ENCODE peak calls at places on chromosomes 16 and 17, in seven cellular contexts. V, T, R, S, E, X and O are unnamed samples.

GRCh38 chr17:18122991-18123753 is 14.6 kb downstream of the MYO15A start:
- ATAC-seq in V (no peak), T (no peak), R (no peak), S (no peak), E (peak; percentile 95), X (no peak), O (no peak)

GRCh38 chr17:59503489-59503888 is 61.9 kb upstream of the DHX40 start:
- ATAC-seq in V (no peak), T (no peak), R (no peak), S (no peak), E (no peak), X (no peak), O (no peak)

GRCh38 chr16:63806794-63807506 is 1314.9 kb downstream of the CDH11 start:
- ATAC-seq in V (no peak), T (no peak), R (no peak), S (no peak), E (no peak), X (no peak), O (no peak)

GRCh38 chr17:49316889-49317288 is 45.2 kb downstream of the ZNF652 start:
- ATAC-seq in V (no peak), T (peak; percentile 40), R (no peak), S (no peak), E (no peak), X (no peak), O (no peak)

GRCh38 chr17:39404542-39405378 is 3.3 kb upstream of the FBXL20 start:
- ATAC-seq in V (no peak), T (no peak), R (no peak), S (no peak), E (no peak), X (no peak), O (no peak)

GRCh38 chr17:41049110-41049509 is 2.0 kb upstream of the KRTAP2-1 start:
- ATAC-seq in V (no peak), T (peak; percentile 38), R (no peak), S (no peak), E (no peak), X (no peak), O (no peak)

GRCh38 chr16:74558873-74559272 is 48.0 kb downstream of the GLG1 start:
- ATAC-seq in V (no peak), T (no peak), R (no peak), S (no peak), E (no peak), X (no peak), O (no peak)

GRCh38 chr16:67873435-67874146 is 739 bp downstream of the EDC4 start:
- ATAC-seq in V (peak; percentile 3), T (peak; percentile 14), R (peak; percentile 27), S (peak; percentile 19), E (peak; percentile 25), X (no peak), O (no peak)

GRCh38 chr16:68238029-68238345 is 2.1 kb upstream of the ESRP2 start:
- ATAC-seq in V (no peak), T (no peak), R (no peak), S (no peak), E (no peak), X (peak; percentile 16), O (no peak)

GRCh38 chr17:19940722-19941464 is 36.7 kb downstream of the AKAP10 start:
- ATAC-seq in V (peak; percentile 53), T (no peak), R (peak; percentile 83), S (no peak), E (no peak), X (no peak), O (no peak)

GRCh38 chr16:14490281-14490680 is 139.8 kb downstream of the PARN start:
- ATAC-seq in V (peak; percentile 21), T (no peak), R (no peak), S (no peak), E (no peak), X (no peak), O (no peak)

GRCh38 chr16:87312008-87312407 is 5.2 kb downstream of the C16orf95 start:
- ATAC-seq in V (no peak), T (no peak), R (no peak), S (no peak), E (no peak), X (no peak), O (no peak)

GRCh38 chr17:68011199-68011665 is 15.0 kb upstream of the C17orf58 start:
- ATAC-seq in V (peak; percentile 85), T (peak; percentile 92), R (peak; percentile 95), S (peak; percentile 96), E (peak; percentile 82), X (peak; percentile 57), O (no peak)

GRCh38 chr17:73628642-73629552 is 15.3 kb downstream of the SDK2 start:
- ATAC-seq in V (no peak), T (no peak), R (no peak), S (no peak), E (no peak), X (no peak), O (no peak)

GRCh38 chr16:83954577-83955016 is 1.6 kb downstream of the OSGIN1 start:
- ATAC-seq in V (peak; percentile 43), T (no peak), R (peak; percentile 55), S (peak; percentile 15), E (peak; percentile 7), X (no peak), O (no peak)

GRCh38 chr16:50635505-50636392 is 45.4 kb downstream of the SNX20 start:
- ATAC-seq in V (no peak), T (no peak), R (no peak), S (peak; percentile 92), E (no peak), X (peak; percentile 36), O (no peak)

GRCh38 chr16:23584186-23585076 is 11.7 kb downstream of the NDUFAB1 start:
- ATAC-seq in V (no peak), T (peak; percentile 52), R (no peak), S (no peak), E (peak; percentile 50), X (no peak), O (no peak)

GRCh38 chr16:55643161-55643970 is 12.4 kb upstream of the SLC6A2 start:
- ATAC-seq in V (peak; percentile 42), T (no peak), R (peak; percentile 82), S (peak; percentile 94), E (no peak), X (no peak), O (no peak)
- TF ChIP-seq CTCF in V (no peak), T (peak; percentile 29), R (no peak), S (peak; percentile 51), E (no peak), X (no peak), O (no peak)

DNA sequence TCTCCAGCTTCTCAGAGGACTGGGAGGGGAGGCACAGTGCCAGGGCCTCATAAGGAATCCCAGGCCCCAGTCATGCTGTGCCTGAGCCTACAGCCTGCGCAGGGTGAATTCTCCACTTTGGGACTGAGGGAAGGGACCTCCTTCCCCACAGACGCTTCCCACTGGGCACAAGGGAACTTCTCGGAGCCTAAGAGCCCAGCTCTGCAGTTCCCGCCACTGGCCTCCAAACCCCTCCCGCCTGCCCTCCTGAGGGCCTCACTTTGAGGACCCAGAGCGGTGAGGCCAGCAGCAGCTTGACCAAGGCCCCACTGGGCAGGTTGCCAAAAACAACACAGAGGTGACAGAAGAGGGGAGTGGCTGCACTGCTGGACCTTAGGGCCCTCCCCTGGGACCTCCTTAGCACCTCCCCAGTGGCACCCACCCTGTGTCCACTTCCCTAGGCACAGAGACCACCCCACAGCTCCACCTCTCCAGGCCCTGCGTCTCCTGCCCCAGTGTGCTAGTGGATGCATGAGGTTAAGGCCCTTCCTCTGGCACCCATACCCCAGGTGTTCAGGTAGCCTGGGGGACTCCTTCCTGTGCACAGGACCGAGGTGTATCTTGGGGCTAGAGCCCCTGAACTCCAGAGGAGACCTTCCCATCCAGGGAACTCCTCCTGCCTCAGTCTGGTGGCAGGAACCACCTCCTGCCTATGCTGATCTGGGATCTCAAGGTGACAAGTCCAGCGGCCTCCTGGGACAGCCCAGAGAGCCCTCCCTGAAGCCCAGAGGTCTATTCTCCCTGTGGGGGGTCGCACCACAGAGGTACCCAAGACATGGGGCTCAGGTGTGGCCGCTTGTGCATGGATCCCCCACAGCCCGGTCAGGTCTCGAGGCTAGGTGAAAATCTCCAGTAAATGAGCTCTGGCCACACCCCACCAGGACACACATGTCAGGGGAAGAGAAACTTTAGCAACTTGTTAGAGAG is 3.4 kb downstream of the CASKIN2 start:
- ATAC-seq in V (no peak), T (no peak), R (peak; percentile 1), S (peak; percentile 50), E (no peak), X (no peak), O (no peak)
- H3K4me3 ChIP-seq in V (no peak overlapping the region), T (no peak overlapping the region), R (peak overlapping the region; percentile 95), S (no peak overlapping the region), E (peak overlapping the region; percentile 81), X (no peak overlapping the region), O (peak overlapping the region; percentile 96)

DNA sequence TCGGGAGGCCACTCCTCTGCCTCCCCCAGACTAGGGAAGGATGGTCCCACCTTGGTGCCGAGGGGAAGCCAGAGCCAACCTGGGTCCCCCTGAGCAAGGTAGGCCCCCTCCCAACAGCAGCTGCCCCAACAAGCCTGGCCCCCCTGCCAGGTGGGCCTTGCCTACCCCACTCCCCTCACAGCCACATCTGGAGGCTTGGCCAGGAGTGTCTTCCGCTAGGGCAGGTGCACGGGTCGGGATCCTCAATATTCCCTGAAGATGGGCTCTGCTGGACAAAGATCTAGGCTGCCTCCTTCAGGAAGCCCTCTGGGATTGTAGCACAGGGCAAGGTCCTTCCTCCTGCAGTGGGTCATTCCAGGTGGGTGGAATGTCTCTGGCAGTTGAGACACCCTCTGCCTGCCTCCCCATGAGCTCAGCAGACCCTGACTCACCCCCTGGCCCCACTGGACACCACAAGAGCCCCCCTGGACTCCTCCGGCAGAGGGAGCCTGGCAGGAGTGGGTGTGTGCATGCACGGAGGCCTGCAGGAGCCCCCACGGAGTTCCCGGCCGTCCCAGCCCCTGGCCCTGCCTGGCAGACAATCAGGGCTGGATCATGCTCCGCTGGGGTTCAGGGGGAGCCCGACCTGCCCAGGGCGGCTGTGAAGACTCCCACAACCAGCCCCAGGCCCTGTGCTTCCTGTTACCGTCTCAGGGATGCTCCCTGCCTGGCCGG is 437 bp downstream of the C1QTNF8 start:
- ATAC-seq in V (no peak), T (no peak), R (no peak), S (no peak), E (no peak), X (no peak), O (no peak)
- TF ChIP-seq CTCF in V (no peak), T (peak; percentile 20), R (no peak), S (no peak), E (no peak), X (no peak), O (no peak)

GRCh38 chr17:21375757-21376584 is at the start of gene KCNJ12:
- ATAC-seq in V (no peak), T (peak; percentile 73), R (peak; percentile 10), S (peak; percentile 28), E (peak; percentile 26), X (no peak), O (peak; percentile 28)

GRCh38 chr17:21376835-21377690 is 906 bp downstream of the KCNJ12 start:
- ATAC-seq in V (peak; percentile 37), T (peak; percentile 61), R (peak; percentile 30), S (peak; percentile 15), E (peak; percentile 44), X (no peak), O (peak; percentile 47)

GRCh38 chr17:21375162-21375560 is 996 bp upstream of the KCNJ12 start:
- ATAC-seq in V (no peak), T (no peak), R (no peak), S (no peak), E (no peak), X (no peak), O (no peak)

GRCh38 chr17:21377821-21378396 is 1.8 kb downstream of the KCNJ12 start:
- ATAC-seq in V (no peak), T (no peak), R (no peak), S (no peak), E (no peak), X (no peak), O (no peak)

DNA sequence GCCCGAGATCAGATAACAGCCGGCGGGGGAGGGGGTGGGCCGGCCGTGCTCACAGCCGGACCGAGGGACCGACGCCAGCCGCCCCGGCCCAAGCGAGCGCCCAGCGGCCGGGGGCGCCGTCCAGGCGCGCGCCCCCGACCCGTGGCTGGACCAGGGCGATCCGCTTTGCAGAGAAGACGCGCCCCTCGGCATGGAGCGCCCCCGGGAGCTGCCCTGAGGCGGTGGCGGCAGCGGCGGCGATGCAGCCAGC is 353 bp downstream of the KCNJ12 start:
- ATAC-seq in V (no peak), T (peak; percentile 62), R (no peak), S (no peak), E (peak; percentile 61), X (no peak), O (peak; percentile 17)
- H3K4me3 ChIP-seq in V (peak overlapping the region; percentile 7), T (peak overlapping the region; percentile 44), R (peak overlapping the region; percentile 36), S (no peak overlapping the region), E (peak overlapping the region; percentile 63), X (no peak overlapping the region), O (peak overlapping the region; percentile 25)